ENCODE peak calls at places on chromosomes 16 and 17, in five cellular contexts. A is left lung, D is body of pancreas, W is mucosa of descending colon, C is upper lobe of right lung. V is an unnamed sample. For H3K9me3, the result is how much of the 10 kb centered on the place peaks cover.

GRCh38 chr17:75103601-75104554 is 5.9 kb upstream of the ARMC7 start:
- DNase-seq in A (no peak), D (no peak), W (no peak), C (no peak), V (no peak)

GRCh38 chr17:65670667-65671371 is 109.4 kb upstream of the AXIN2 start:
- DNase-seq in A (no peak), D (no peak), W (no peak), C (no peak), V (no peak)

GRCh38 chr17:8020776-8021564 is 17.9 kb upstream of the ALOX15B start:
- DNase-seq in A (no peak), D (no peak), W (no peak), C (peak), V (no peak)

GRCh38 chr17:80659651-80660050 is 115.0 kb downstream of the RPTOR start:
- DNase-seq in A (no peak), D (no peak), W (no peak), C (no peak), V (no peak)

GRCh38 chr16:31077024-31077423 is 2.8 kb downstream of the ZNF646 start:
- DNase-seq in A (peak), D (no peak), W (no peak), C (no peak), V (no peak)

GRCh38 chr17:78716814-78717393 is 65.2 kb downstream of the CYTH1 start:
- DNase-seq in A (peak), D (peak), W (peak), C (peak), V (peak)

GRCh38 chr17:18224428-18225120 is 861 bp upstream of the LLGL1 start:
- DNase-seq in A (no peak), D (peak), W (no peak), C (no peak), V (no peak)

GRCh38 chr17:65055708-65056638 is 567 bp downstream of the GNA13 start:
- DNase-seq in A (peak), D (peak), W (peak), C (peak), V (peak)

GRCh38 chr17:1720856-1721386 is 3.6 kb upstream of the WDR81 start:
- DNase-seq in A (no peak), D (peak), W (no peak), C (peak), V (peak)

GRCh38 chr16:16021988-16022682 is 72.7 kb downstream of the ABCC1 start:
- DNase-seq in A (peak), D (peak), W (peak), C (peak), V (peak)

GRCh38 chr17:10993126-10993525 is 155.2 kb upstream of the PIRT start:
- DNase-seq in A (no peak), D (no peak), W (no peak), C (no peak), V (no peak)

GRCh38 chr17:72165202-72165972 is 44.6 kb downstream of the SOX9 start:
- DNase-seq in A (no peak), D (no peak), W (no peak), C (no peak), V (no peak)

GRCh38 chr17:32502710-32503109 is 15.9 kb downstream of the CDK5R1 start:
- DNase-seq in A (no peak), D (no peak), W (peak), C (peak), V (no peak)

GRCh38 chr17:5181509-5182305 is 10.0 kb downstream of the ZNF594 start:
- DNase-seq in A (no peak), D (no peak), W (no peak), C (no peak), V (no peak)
- H3K9me3 ChIP-seq in A (half or more), D (under half), W (half or more), C (half or more), V (under half)

GRCh38 chr16:67844441-67844840 is 2.3 kb upstream of the NUTF2 start:
- DNase-seq in A (no peak), D (no peak), W (no peak), C (no peak), V (no peak)

GRCh38 chr16:67841816-67842508 is at the start of gene THAP11:
- DNase-seq in A (peak), D (peak), W (peak), C (peak), V (peak)

GRCh38 chr16:67841198-67841815 is 813 bp upstream of the THAP11 start:
- DNase-seq in A (no peak), D (no peak), W (no peak), C (no peak), V (no peak)

GRCh38 chr16:67843343-67843765 is 1.2 kb downstream of the THAP11 start:
- DNase-seq in A (no peak), D (no peak), W (no peak), C (no peak), V (peak)

GRCh38 chr16:67842509-67843342 is 606 bp downstream of the THAP11 start:
- DNase-seq in A (peak), D (peak), W (peak), C (peak), V (peak)
- H3K9me3 ChIP-seq in A (under half), D (under half), W (under half), C (under half), V (under half)

GRCh38 chr16:62909597-62909996 is 873.4 kb upstream of the CDH8 start:
- DNase-seq in A (no peak), D (no peak), W (no peak), C (no peak), V (no peak)
- H3K9me3 ChIP-seq in A (under half), D (under half), W (under half), C (under half), V (under half)

GRCh38 chr16:62370445-62370844 is 334.2 kb upstream of the CDH8 start:
- DNase-seq in A (no peak), D (no peak), W (no peak), C (no peak), V (no peak)
- H3K9me3 ChIP-seq in A (under half), D (under half), W (under half), C (under half), V (under half)

GRCh38 chr16:35741546-35741945 is 2282.1 kb downstream of the TP53TG3F start:
- DNase-seq in A (no peak), D (no peak), W (no peak), C (no peak), V (no peak)
- H3K9me3 ChIP-seq in A (under half), D (under half), W (half or more), C (under half), V (under half)

V was measured in colonic mucosa.